ENCODE peak calls at places on chromosomes 2 and 18, in five cellular contexts. One of them, this sample, is unnamed.

GRCh38 chr2:200274116-200275075 is 32.1 kb upstream of the SPATS2L start:
- DNase-seq in GM20000: no peak
- DNase-seq in stomach: no peak
- DNase-seq in body of pancreas: no peak
- DNase-seq in activated CD8-positive, alpha-beta T cell treated with anti-CD3 and anti-CD28 coated beads for 36 hours: no peak
- DNase-seq in this sample: no peak

GRCh38 chr2:54839526-54840255 is 116.2 kb downstream of the EML6 start:
- DNase-seq in GM20000: no peak
- DNase-seq in stomach: no peak
- DNase-seq in body of pancreas: no peak
- DNase-seq in activated CD8-positive, alpha-beta T cell treated with anti-CD3 and anti-CD28 coated beads for 36 hours: no peak
- DNase-seq in this sample: no peak

GRCh38 chr18:65436430-65436829 is 314.4 kb upstream of the CDH7 start:
- DNase-seq in GM20000: no peak
- DNase-seq in stomach: no peak
- DNase-seq in body of pancreas: no peak
- DNase-seq in activated CD8-positive, alpha-beta T cell treated with anti-CD3 and anti-CD28 coated beads for 36 hours: no peak
- DNase-seq in this sample: no peak

GRCh38 chr18:58579561-58580047 is 49.3 kb downstream of the ALPK2 start:
- DNase-seq in GM20000: no peak
- DNase-seq in stomach: no peak
- DNase-seq in body of pancreas: no peak
- DNase-seq in activated CD8-positive, alpha-beta T cell treated with anti-CD3 and anti-CD28 coated beads for 36 hours: no peak
- DNase-seq in this sample: no peak

GRCh38 chr2:62347563-62348270 is 151.8 kb downstream of the B3GNT2 start:
- DNase-seq in GM20000: no peak
- DNase-seq in stomach: no peak
- DNase-seq in body of pancreas: no peak
- DNase-seq in activated CD8-positive, alpha-beta T cell treated with anti-CD3 and anti-CD28 coated beads for 36 hours: no peak
- DNase-seq in this sample: no peak

GRCh38 chr2:25279091-25279651 is 62.6 kb downstream of the DNMT3A start:
- DNase-seq in GM20000: peak
- DNase-seq in stomach: peak
- DNase-seq in body of pancreas: peak
- DNase-seq in activated CD8-positive, alpha-beta T cell treated with anti-CD3 and anti-CD28 coated beads for 36 hours: peak
- DNase-seq in this sample: peak

GRCh38 chr2:216389565-216389964 is 17.3 kb upstream of the MARCHF4 start:
- DNase-seq in GM20000: no peak
- DNase-seq in stomach: no peak
- DNase-seq in body of pancreas: no peak
- DNase-seq in activated CD8-positive, alpha-beta T cell treated with anti-CD3 and anti-CD28 coated beads for 36 hours: no peak
- DNase-seq in this sample: no peak

GRCh38 chr18:49754866-49755265 is 58.5 kb downstream of the ACAA2 start:
- DNase-seq in GM20000: no peak
- DNase-seq in stomach: no peak
- DNase-seq in body of pancreas: no peak
- DNase-seq in activated CD8-positive, alpha-beta T cell treated with anti-CD3 and anti-CD28 coated beads for 36 hours: no peak
- DNase-seq in this sample: peak

GRCh38 chr2:14355102-14355501 is 277.4 kb upstream of the LRATD1 start:
- DNase-seq in GM20000: no peak
- DNase-seq in stomach: no peak
- DNase-seq in body of pancreas: no peak
- DNase-seq in activated CD8-positive, alpha-beta T cell treated with anti-CD3 and anti-CD28 coated beads for 36 hours: no peak
- DNase-seq in this sample: no peak

GRCh38 chr2:24930768-24931167 is 10.7 kb upstream of the ADCY3 start:
- DNase-seq in GM20000: peak
- DNase-seq in stomach: peak
- DNase-seq in body of pancreas: no peak
- DNase-seq in activated CD8-positive, alpha-beta T cell treated with anti-CD3 and anti-CD28 coated beads for 36 hours: peak
- DNase-seq in this sample: peak

GRCh38 chr2:20326163-20326780 is 24.4 kb downstream of the PUM2 start:
- DNase-seq in GM20000: peak
- DNase-seq in stomach: peak
- DNase-seq in body of pancreas: peak
- DNase-seq in activated CD8-positive, alpha-beta T cell treated with anti-CD3 and anti-CD28 coated beads for 36 hours: peak
- DNase-seq in this sample: peak

GRCh38 chr2:177056540-177056939 is 156.1 kb upstream of the HNRNPA3 start:
- DNase-seq in GM20000: no peak
- DNase-seq in stomach: no peak
- DNase-seq in body of pancreas: no peak
- DNase-seq in activated CD8-positive, alpha-beta T cell treated with anti-CD3 and anti-CD28 coated beads for 36 hours: no peak
- DNase-seq in this sample: no peak

GRCh38 chr2:182038579-182038978 is 52.9 kb downstream of the PPP1R1C start:
- DNase-seq in GM20000: no peak
- DNase-seq in stomach: no peak
- DNase-seq in body of pancreas: no peak
- DNase-seq in activated CD8-positive, alpha-beta T cell treated with anti-CD3 and anti-CD28 coated beads for 36 hours: no peak
- DNase-seq in this sample: peak

GRCh38 chr2:229586746-229587705 is 127.3 kb downstream of the DNER start:
- DNase-seq in GM20000: peak
- DNase-seq in stomach: peak
- DNase-seq in body of pancreas: peak
- DNase-seq in activated CD8-positive, alpha-beta T cell treated with anti-CD3 and anti-CD28 coated beads for 36 hours: peak
- DNase-seq in this sample: peak

GRCh38 chr2:85793584-85793983 is 39.8 kb downstream of the ATOH8 start:
- DNase-seq in GM20000: no peak
- DNase-seq in stomach: no peak
- DNase-seq in body of pancreas: no peak
- DNase-seq in activated CD8-positive, alpha-beta T cell treated with anti-CD3 and anti-CD28 coated beads for 36 hours: no peak
- DNase-seq in this sample: no peak

GRCh38 chr18:45291616-45292612 is 323.4 kb upstream of the SLC14A2 start:
- DNase-seq in GM20000: no peak
- DNase-seq in stomach: no peak
- DNase-seq in body of pancreas: peak
- DNase-seq in activated CD8-positive, alpha-beta T cell treated with anti-CD3 and anti-CD28 coated beads for 36 hours: no peak
- DNase-seq in this sample: peak

GRCh38 chr2:231228974-231229373 is 30.5 kb downstream of the ARMC9 start:
- DNase-seq in GM20000: no peak
- DNase-seq in stomach: no peak
- DNase-seq in body of pancreas: no peak
- DNase-seq in activated CD8-positive, alpha-beta T cell treated with anti-CD3 and anti-CD28 coated beads for 36 hours: no peak
- DNase-seq in this sample: no peak

GRCh38 chr2:239203443-239204142 is 197.2 kb downstream of the HDAC4 start:
- DNase-seq in GM20000: no peak
- DNase-seq in stomach: no peak
- DNase-seq in body of pancreas: no peak
- DNase-seq in activated CD8-positive, alpha-beta T cell treated with anti-CD3 and anti-CD28 coated beads for 36 hours: no peak
- DNase-seq in this sample: no peak

GRCh38 chr2:122478108-122478507 is 722.7 kb downstream of the TSN start:
- DNase-seq in GM20000: no peak
- DNase-seq in stomach: no peak
- DNase-seq in body of pancreas: no peak
- DNase-seq in activated CD8-positive, alpha-beta T cell treated with anti-CD3 and anti-CD28 coated beads for 36 hours: no peak
- DNase-seq in this sample: no peak

GRCh38 chr2:128589681-128590080 is 271.0 kb upstream of the HS6ST1 start:
- DNase-seq in GM20000: no peak
- DNase-seq in stomach: no peak
- DNase-seq in body of pancreas: no peak
- DNase-seq in activated CD8-positive, alpha-beta T cell treated with anti-CD3 and anti-CD28 coated beads for 36 hours: no peak
- DNase-seq in this sample: no peak

GRCh38 chr2:54770211-54770610 is 46.7 kb downstream of the EML6 start:
- DNase-seq in GM20000: no peak
- DNase-seq in stomach: no peak
- DNase-seq in body of pancreas: no peak
- DNase-seq in activated CD8-positive, alpha-beta T cell treated with anti-CD3 and anti-CD28 coated beads for 36 hours: no peak
- DNase-seq in this sample: no peak

GRCh38 chr2:217225596-217225995 is 365.7 kb upstream of the TNP1 start:
- DNase-seq in GM20000: no peak
- DNase-seq in stomach: no peak
- DNase-seq in body of pancreas: no peak
- DNase-seq in activated CD8-positive, alpha-beta T cell treated with anti-CD3 and anti-CD28 coated beads for 36 hours: no peak
- DNase-seq in this sample: no peak

GRCh38 chr2:269356-270030 is 4.7 kb downstream of the ACP1 start:
- DNase-seq in GM20000: no peak
- DNase-seq in stomach: no peak
- DNase-seq in body of pancreas: no peak
- DNase-seq in activated CD8-positive, alpha-beta T cell treated with anti-CD3 and anti-CD28 coated beads for 36 hours: no peak
- DNase-seq in this sample: no peak

GRCh38 chr18:24094561-24094960 is 44.3 kb upstream of the CABYR start:
- DNase-seq in GM20000: no peak
- DNase-seq in stomach: no peak
- DNase-seq in body of pancreas: no peak
- DNase-seq in activated CD8-positive, alpha-beta T cell treated with anti-CD3 and anti-CD28 coated beads for 36 hours: no peak
- DNase-seq in this sample: no peak

GRCh38 chr2:219624565-219624964 is 2.9 kb upstream of the SLC4A3 start:
- DNase-seq in GM20000: no peak
- DNase-seq in stomach: no peak
- DNase-seq in body of pancreas: no peak
- DNase-seq in activated CD8-positive, alpha-beta T cell treated with anti-CD3 and anti-CD28 coated beads for 36 hours: no peak
- DNase-seq in this sample: no peak

GRCh38 chr2:238555786-238556542 is 129.2 kb downstream of the ASB1 start:
- DNase-seq in GM20000: no peak
- DNase-seq in stomach: no peak
- DNase-seq in body of pancreas: no peak
- DNase-seq in activated CD8-positive, alpha-beta T cell treated with anti-CD3 and anti-CD28 coated beads for 36 hours: no peak
- DNase-seq in this sample: no peak

GRCh38 chr2:69100220-69100723 is 87.3 kb downstream of the ANTXR1 start:
- DNase-seq in GM20000: no peak
- DNase-seq in stomach: no peak
- DNase-seq in body of pancreas: peak
- DNase-seq in activated CD8-positive, alpha-beta T cell treated with anti-CD3 and anti-CD28 coated beads for 36 hours: no peak
- DNase-seq in this sample: no peak

DNA sequence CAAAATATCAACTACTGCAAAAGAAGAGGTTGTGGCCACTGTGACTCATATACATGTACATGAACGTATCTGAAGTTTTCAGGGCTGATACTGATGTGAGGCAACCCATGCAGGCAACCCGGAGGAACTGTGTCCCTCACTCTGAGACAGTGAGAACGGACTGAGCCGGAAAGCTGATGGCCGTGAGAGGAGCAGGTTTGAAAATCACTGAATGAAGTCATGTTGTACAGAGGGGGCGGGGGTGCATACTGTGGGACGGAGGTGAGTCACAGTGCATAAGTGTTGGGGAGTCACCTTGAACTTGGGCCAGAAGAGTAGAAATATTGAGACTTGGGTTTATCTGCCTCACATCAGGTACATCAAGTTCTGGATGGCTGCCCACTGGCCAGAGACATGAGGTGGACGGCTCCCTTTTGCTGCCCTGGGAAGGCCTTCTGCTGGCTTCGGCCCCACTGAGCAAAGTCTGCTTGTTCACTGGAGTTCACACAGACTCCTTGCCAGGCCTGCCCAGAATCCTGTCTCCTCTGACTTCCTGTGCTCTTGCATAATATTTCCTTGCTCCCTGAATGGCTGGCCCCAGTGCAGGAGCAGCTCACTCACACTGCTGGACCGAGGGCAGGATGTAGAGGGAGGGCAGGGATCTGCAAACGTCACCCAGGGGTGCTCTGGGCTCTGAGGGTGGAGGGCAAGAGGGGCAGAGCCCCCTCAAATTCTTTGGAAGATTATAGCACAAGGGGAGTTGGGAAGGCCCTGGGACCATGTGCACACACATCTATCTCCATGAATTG is 18.1 kb downstream of the EPAS1 start:
- DNase-seq in GM20000: no peak
- DNase-seq in stomach: peak
- DNase-seq in body of pancreas: peak
- DNase-seq in activated CD8-positive, alpha-beta T cell treated with anti-CD3 and anti-CD28 coated beads for 36 hours: peak
- DNase-seq in this sample: peak
- TF ChIP-seq CTCF in GM20000: no peak
- TF ChIP-seq CTCF in stomach: no peak
- TF ChIP-seq CTCF in body of pancreas: no peak
- TF ChIP-seq CTCF in activated CD8-positive, alpha-beta T cell treated with anti-CD3 and anti-CD28 coated beads for 36 hours: no peak
- TF ChIP-seq CTCF in this sample: no peak

GRCh38 chr2:8622924-8623465 is 58.9 kb upstream of the ID2 start:
- DNase-seq in GM20000: no peak
- DNase-seq in stomach: no peak
- DNase-seq in body of pancreas: no peak
- DNase-seq in activated CD8-positive, alpha-beta T cell treated with anti-CD3 and anti-CD28 coated beads for 36 hours: no peak
- DNase-seq in this sample: no peak
- TF ChIP-seq CTCF in GM20000: no peak
- TF ChIP-seq CTCF in stomach: no peak
- TF ChIP-seq CTCF in body of pancreas: no peak
- TF ChIP-seq CTCF in activated CD8-positive, alpha-beta T cell treated with anti-CD3 and anti-CD28 coated beads for 36 hours: no peak
- TF ChIP-seq CTCF in this sample: no peak

GRCh38 chr2:199024224-199024623 is 433.5 kb downstream of the SATB2 start:
- DNase-seq in GM20000: no peak
- DNase-seq in stomach: no peak
- DNase-seq in body of pancreas: no peak
- DNase-seq in activated CD8-positive, alpha-beta T cell treated with anti-CD3 and anti-CD28 coated beads for 36 hours: no peak
- DNase-seq in this sample: no peak

GRCh38 chr2:199025146-199025545 is 432.6 kb downstream of the SATB2 start:
- DNase-seq in GM20000: no peak
- DNase-seq in stomach: no peak
- DNase-seq in body of pancreas: no peak
- DNase-seq in activated CD8-positive, alpha-beta T cell treated with anti-CD3 and anti-CD28 coated beads for 36 hours: no peak
- DNase-seq in this sample: no peak

GRCh38 chr2:199015072-199015471 is 442.7 kb downstream of the SATB2 start:
- DNase-seq in GM20000: no peak
- DNase-seq in stomach: no peak
- DNase-seq in body of pancreas: no peak
- DNase-seq in activated CD8-positive, alpha-beta T cell treated with anti-CD3 and anti-CD28 coated beads for 36 hours: no peak
- DNase-seq in this sample: no peak

GRCh38 chr2:199018826-199019225 is 438.9 kb downstream of the SATB2 start:
- DNase-seq in GM20000: no peak
- DNase-seq in stomach: no peak
- DNase-seq in body of pancreas: no peak
- DNase-seq in activated CD8-positive, alpha-beta T cell treated with anti-CD3 and anti-CD28 coated beads for 36 hours: no peak
- DNase-seq in this sample: no peak

DNA sequence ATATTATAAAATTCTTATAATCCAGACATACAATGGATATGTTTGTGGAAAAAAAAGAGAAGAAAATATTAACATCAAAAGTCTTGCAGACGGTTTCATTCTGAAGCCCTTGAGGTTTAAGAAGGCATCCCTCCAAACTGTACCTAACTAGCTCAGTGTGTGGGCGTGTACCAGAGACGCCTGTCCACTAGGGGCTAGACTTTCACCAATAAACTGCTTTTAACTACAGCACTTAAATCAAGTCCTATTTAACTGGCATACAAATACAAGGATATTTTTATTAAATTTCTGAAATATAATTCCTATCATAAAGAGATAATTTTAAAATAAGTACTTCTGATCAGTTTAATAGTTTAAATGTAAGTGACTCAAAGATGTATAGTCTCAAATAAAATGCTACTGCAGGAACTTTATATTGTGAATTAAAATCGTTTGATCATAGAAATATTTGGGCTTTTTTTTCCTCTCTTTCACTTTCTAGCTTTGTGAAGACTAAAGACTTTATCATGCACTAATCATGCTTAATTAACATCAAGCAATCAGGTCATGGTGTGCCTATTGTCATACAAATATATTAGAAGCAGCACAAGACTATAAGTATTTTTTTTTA is 437.7 kb downstream of the SATB2 start:
- DNase-seq in GM20000: no peak
- DNase-seq in stomach: no peak
- DNase-seq in body of pancreas: no peak
- DNase-seq in activated CD8-positive, alpha-beta T cell treated with anti-CD3 and anti-CD28 coated beads for 36 hours: no peak
- DNase-seq in this sample: peak
- TF ChIP-seq CTCF in GM20000: no peak
- TF ChIP-seq CTCF in stomach: no peak
- TF ChIP-seq CTCF in body of pancreas: peak
- TF ChIP-seq CTCF in activated CD8-positive, alpha-beta T cell treated with anti-CD3 and anti-CD28 coated beads for 36 hours: no peak
- TF ChIP-seq CTCF in this sample: peak

DNA sequence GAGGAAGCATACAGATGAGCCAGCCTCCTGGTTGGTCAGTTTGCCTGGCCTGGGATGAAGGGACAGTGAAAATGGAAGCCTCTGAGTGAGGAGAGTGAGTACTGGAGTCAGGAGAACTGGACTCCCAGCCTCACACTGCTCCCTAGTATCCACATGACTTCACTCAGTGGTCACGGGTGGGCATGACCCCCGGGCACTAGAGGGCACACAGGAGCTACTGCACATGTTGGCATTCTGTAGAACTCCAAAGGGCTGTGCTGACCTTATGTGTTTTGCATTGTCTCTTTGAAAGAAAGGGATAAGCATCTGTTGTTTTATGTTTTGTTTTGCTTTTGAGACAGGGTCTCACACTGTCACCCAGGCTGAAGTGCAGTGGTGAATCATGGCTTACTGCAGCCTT is 23.7 kb downstream of the NCAPH start:
- DNase-seq in GM20000: no peak
- DNase-seq in stomach: no peak
- DNase-seq in body of pancreas: peak
- DNase-seq in activated CD8-positive, alpha-beta T cell treated with anti-CD3 and anti-CD28 coated beads for 36 hours: peak
- DNase-seq in this sample: no peak
- TF ChIP-seq CTCF in GM20000: peak
- TF ChIP-seq CTCF in stomach: no peak
- TF ChIP-seq CTCF in body of pancreas: peak
- TF ChIP-seq CTCF in activated CD8-positive, alpha-beta T cell treated with anti-CD3 and anti-CD28 coated beads for 36 hours: no peak
- TF ChIP-seq CTCF in this sample: peak

This sample was measured in bronchial epithelial cell.